ENCODE peak calls at places on chromosomes 5 and 9, in five cellular contexts. One of them, this sample, is unnamed.

GRCh38 chr9:101995231-101995630 is 256.8 kb upstream of the GRIN3A start:
- DNase-seq in ascending aorta: no peak
- DNase-seq in epithelial cell of esophagus: peak
- DNase-seq in stomach: no peak
- DNase-seq in fibroblast of the aortic adventitia: no peak
- DNase-seq in this sample: no peak

GRCh38 chr9:127976498-127976897 is 4.3 kb downstream of the EEIG1 start:
- DNase-seq in ascending aorta: no peak
- DNase-seq in epithelial cell of esophagus: no peak
- DNase-seq in stomach: peak
- DNase-seq in fibroblast of the aortic adventitia: no peak
- DNase-seq in this sample: no peak

GRCh38 chr5:19853616-19854240 is 134.3 kb downstream of the CDH18 start:
- DNase-seq in ascending aorta: no peak
- DNase-seq in epithelial cell of esophagus: no peak
- DNase-seq in stomach: no peak
- DNase-seq in fibroblast of the aortic adventitia: peak
- DNase-seq in this sample: peak

GRCh38 chr5:115961413-115962238 is 649 bp upstream of the LVRN start:
- DNase-seq in ascending aorta: no peak
- DNase-seq in epithelial cell of esophagus: peak
- DNase-seq in stomach: no peak
- DNase-seq in fibroblast of the aortic adventitia: peak
- DNase-seq in this sample: no peak

GRCh38 chr9:136978073-136978864 is 965 bp downstream of the PTGDS start:
- DNase-seq in ascending aorta: no peak
- DNase-seq in epithelial cell of esophagus: peak
- DNase-seq in stomach: peak
- DNase-seq in fibroblast of the aortic adventitia: peak
- DNase-seq in this sample: peak

GRCh38 chr9:2765250-2765880 is 48.1 kb downstream of the KCNV2 start:
- DNase-seq in ascending aorta: no peak
- DNase-seq in epithelial cell of esophagus: peak
- DNase-seq in stomach: no peak
- DNase-seq in fibroblast of the aortic adventitia: no peak
- DNase-seq in this sample: no peak

GRCh38 chr5:51138164-51138563 is 245.1 kb upstream of the ISL1 start:
- DNase-seq in ascending aorta: no peak
- DNase-seq in epithelial cell of esophagus: no peak
- DNase-seq in stomach: no peak
- DNase-seq in fibroblast of the aortic adventitia: no peak
- DNase-seq in this sample: no peak

GRCh38 chr5:167577616-167578015 is 713.8 kb upstream of the WWC1 start:
- DNase-seq in ascending aorta: no peak
- DNase-seq in epithelial cell of esophagus: no peak
- DNase-seq in stomach: no peak
- DNase-seq in fibroblast of the aortic adventitia: no peak
- DNase-seq in this sample: no peak

GRCh38 chr9:107386396-107386795 is 103.2 kb downstream of the KLF4 start:
- DNase-seq in ascending aorta: no peak
- DNase-seq in epithelial cell of esophagus: peak
- DNase-seq in stomach: peak
- DNase-seq in fibroblast of the aortic adventitia: no peak
- DNase-seq in this sample: no peak

GRCh38 chr9:133201424-133202144 is 7.5 kb downstream of the OBP2B start:
- DNase-seq in ascending aorta: no peak
- DNase-seq in epithelial cell of esophagus: no peak
- DNase-seq in stomach: peak
- DNase-seq in fibroblast of the aortic adventitia: no peak
- DNase-seq in this sample: no peak
- H3K4me3 ChIP-seq in ascending aorta: no peak
- H3K4me3 ChIP-seq in epithelial cell of esophagus: no peak
- H3K4me3 ChIP-seq in stomach: no peak
- H3K4me3 ChIP-seq in fibroblast of the aortic adventitia: no peak
- H3K4me3 ChIP-seq in this sample: no peak

GRCh38 chr5:36237756-36238155 is 4.0 kb downstream of the NADK2 start:
- DNase-seq in ascending aorta: no peak
- DNase-seq in epithelial cell of esophagus: peak
- DNase-seq in stomach: no peak
- DNase-seq in fibroblast of the aortic adventitia: no peak
- DNase-seq in this sample: no peak
- H3K4me3 ChIP-seq in ascending aorta: no peak
- H3K4me3 ChIP-seq in epithelial cell of esophagus: no peak
- H3K4me3 ChIP-seq in stomach: no peak
- H3K4me3 ChIP-seq in fibroblast of the aortic adventitia: no peak
- H3K4me3 ChIP-seq in this sample: no peak

GRCh38 chr5:3678801-3679200 is 83.2 kb downstream of the IRX1 start:
- DNase-seq in ascending aorta: no peak
- DNase-seq in epithelial cell of esophagus: peak
- DNase-seq in stomach: no peak
- DNase-seq in fibroblast of the aortic adventitia: no peak
- DNase-seq in this sample: no peak

GRCh38 chr5:3684771-3685354 is 89.2 kb downstream of the IRX1 start:
- DNase-seq in ascending aorta: no peak
- DNase-seq in epithelial cell of esophagus: no peak
- DNase-seq in stomach: no peak
- DNase-seq in fibroblast of the aortic adventitia: no peak
- DNase-seq in this sample: no peak

GRCh38 chr5:3684118-3684517 is 88.5 kb downstream of the IRX1 start:
- DNase-seq in ascending aorta: no peak
- DNase-seq in epithelial cell of esophagus: no peak
- DNase-seq in stomach: no peak
- DNase-seq in fibroblast of the aortic adventitia: no peak
- DNase-seq in this sample: no peak
- H3K4me3 ChIP-seq in ascending aorta: no peak
- H3K4me3 ChIP-seq in epithelial cell of esophagus: no peak
- H3K4me3 ChIP-seq in stomach: no peak
- H3K4me3 ChIP-seq in fibroblast of the aortic adventitia: no peak
- H3K4me3 ChIP-seq in this sample: no peak

DNA sequence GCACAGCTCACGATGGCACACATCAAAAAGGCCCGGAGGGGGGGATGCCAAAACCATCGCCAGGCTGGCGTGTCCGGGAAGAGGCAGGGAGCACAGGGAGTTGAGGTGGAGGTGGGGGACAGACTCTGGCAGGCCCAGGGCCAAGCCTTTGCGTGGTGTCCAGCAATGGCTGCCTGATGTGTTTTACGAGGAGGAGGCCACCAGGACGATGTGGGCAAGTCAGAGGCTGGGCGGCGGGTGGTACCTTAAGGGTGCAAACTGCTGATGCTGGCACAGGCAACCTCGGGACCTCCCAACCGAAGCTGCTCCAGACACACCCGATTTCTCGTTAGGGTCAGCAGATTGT is 4.7 kb downstream of the VAV2 start:
- DNase-seq in ascending aorta: no peak
- DNase-seq in epithelial cell of esophagus: no peak
- DNase-seq in stomach: no peak
- DNase-seq in fibroblast of the aortic adventitia: no peak
- DNase-seq in this sample: no peak
- H3K4me3 ChIP-seq in ascending aorta: no peak
- H3K4me3 ChIP-seq in epithelial cell of esophagus: no peak
- H3K4me3 ChIP-seq in stomach: no peak
- H3K4me3 ChIP-seq in fibroblast of the aortic adventitia: no peak
- H3K4me3 ChIP-seq in this sample: no peak

GRCh38 chr5:143352691-143353090 is 50.8 kb downstream of the NR3C1 start:
- DNase-seq in ascending aorta: no peak
- DNase-seq in epithelial cell of esophagus: no peak
- DNase-seq in stomach: no peak
- DNase-seq in fibroblast of the aortic adventitia: no peak
- DNase-seq in this sample: no peak

GRCh38 chr5:143356855-143357254 is 46.6 kb downstream of the NR3C1 start:
- DNase-seq in ascending aorta: no peak
- DNase-seq in epithelial cell of esophagus: no peak
- DNase-seq in stomach: no peak
- DNase-seq in fibroblast of the aortic adventitia: no peak
- DNase-seq in this sample: no peak

GRCh38 chr5:143350790-143351603 is 52.5 kb downstream of the NR3C1 start:
- DNase-seq in ascending aorta: no peak
- DNase-seq in epithelial cell of esophagus: peak
- DNase-seq in stomach: no peak
- DNase-seq in fibroblast of the aortic adventitia: peak
- DNase-seq in this sample: peak

GRCh38 chr5:143355710-143356109 is 47.8 kb downstream of the NR3C1 start:
- DNase-seq in ascending aorta: no peak
- DNase-seq in epithelial cell of esophagus: peak
- DNase-seq in stomach: peak
- DNase-seq in fibroblast of the aortic adventitia: peak
- DNase-seq in this sample: peak

GRCh38 chr5:143354025-143354424 is 49.5 kb downstream of the NR3C1 start:
- DNase-seq in ascending aorta: no peak
- DNase-seq in epithelial cell of esophagus: no peak
- DNase-seq in stomach: no peak
- DNase-seq in fibroblast of the aortic adventitia: peak
- DNase-seq in this sample: peak
- H3K4me3 ChIP-seq in ascending aorta: no peak
- H3K4me3 ChIP-seq in epithelial cell of esophagus: no peak
- H3K4me3 ChIP-seq in stomach: no peak
- H3K4me3 ChIP-seq in fibroblast of the aortic adventitia: no peak
- H3K4me3 ChIP-seq in this sample: peak

DNA sequence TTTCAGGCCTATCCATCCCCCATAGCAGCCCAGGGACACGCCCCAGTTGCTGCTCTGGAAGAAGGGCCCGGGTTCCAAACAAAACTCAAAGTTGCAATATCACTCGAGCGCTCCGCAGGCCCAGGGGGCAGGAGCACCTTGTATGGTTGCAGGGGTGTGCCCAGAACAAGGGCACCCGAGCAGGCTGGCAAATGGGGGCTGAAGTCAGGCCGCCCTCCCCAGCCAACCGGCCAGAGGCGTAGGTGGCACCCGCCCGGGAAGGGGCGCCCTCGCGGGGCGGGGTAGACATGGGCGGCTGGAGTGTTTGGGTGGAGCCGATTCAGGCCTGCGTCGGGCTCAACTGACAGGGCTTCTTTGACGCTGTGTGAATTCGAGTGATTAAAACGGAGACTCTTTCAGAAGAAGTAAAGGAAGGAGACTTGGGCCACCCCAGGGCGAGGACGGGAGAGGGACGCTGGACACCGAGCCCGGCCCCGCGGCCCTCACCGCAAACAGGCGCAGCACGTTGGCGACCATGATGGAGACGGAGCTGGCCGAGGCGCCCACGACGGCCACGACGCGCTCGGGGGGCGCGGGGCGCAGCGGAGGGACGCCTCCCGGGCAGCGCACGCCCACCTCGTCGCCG is 1.1 kb downstream of the GRM6 start:
- DNase-seq in ascending aorta: no peak
- DNase-seq in epithelial cell of esophagus: no peak
- DNase-seq in stomach: no peak
- DNase-seq in fibroblast of the aortic adventitia: no peak
- DNase-seq in this sample: no peak
- H3K4me3 ChIP-seq in ascending aorta: no peak
- H3K4me3 ChIP-seq in epithelial cell of esophagus: no peak
- H3K4me3 ChIP-seq in stomach: no peak
- H3K4me3 ChIP-seq in fibroblast of the aortic adventitia: no peak
- H3K4me3 ChIP-seq in this sample: no peak

GRCh38 chr9:98011122-98011521 is 28.0 kb downstream of the ANP32B start:
- DNase-seq in ascending aorta: no peak
- DNase-seq in epithelial cell of esophagus: no peak
- DNase-seq in stomach: no peak
- DNase-seq in fibroblast of the aortic adventitia: no peak
- DNase-seq in this sample: no peak
- H3K4me3 ChIP-seq in ascending aorta: no peak
- H3K4me3 ChIP-seq in epithelial cell of esophagus: no peak
- H3K4me3 ChIP-seq in stomach: no peak
- H3K4me3 ChIP-seq in fibroblast of the aortic adventitia: no peak
- H3K4me3 ChIP-seq in this sample: no peak